ENCODE peak calls at places on chromosomes 3 and 15, in ten cellular contexts. One of them, this sample, is unnamed.
A peak's percentile ranks its signal among the peaks of the same experiment; 100 is the strongest.

GRCh38 chr3:196524527-196524926 is 9.4 kb upstream of the SMCO1 start:
- DNase-seq in small intestine: no peak
- DNase-seq in HepG2: no peak
- DNase-seq in activated CD8-positive, alpha-beta memory T cell treated with anti-CD3 and anti-CD28 coated beads, Interleukin-2, amount 50 U/mL, for 4 hours: no peak
- DNase-seq in HT1080: peak; percentile 37
- DNase-seq in GM13976: no peak
- DNase-seq in central memory CD8-positive, alpha-beta T cell: no peak
- DNase-seq in NCI-H345: no peak
- DNase-seq in NCI-H774: no peak
- DNase-seq in EH: no peak
- DNase-seq in this sample: no peak

GRCh38 chr15:63264685-63265302 is 12.6 kb upstream of the APH1B start:
- DNase-seq in small intestine: no peak
- DNase-seq in HepG2: peak; percentile 64
- DNase-seq in activated CD8-positive, alpha-beta memory T cell treated with anti-CD3 and anti-CD28 coated beads, Interleukin-2, amount 50 U/mL, for 4 hours: no peak
- DNase-seq in HT1080: no peak
- DNase-seq in GM13976: no peak
- DNase-seq in central memory CD8-positive, alpha-beta T cell: no peak
- DNase-seq in NCI-H345: no peak
- DNase-seq in NCI-H774: no peak
- DNase-seq in EH: peak; percentile 17
- DNase-seq in this sample: no peak

GRCh38 chr3:53628546-53629395 is 134.4 kb downstream of the CACNA1D start:
- DNase-seq in small intestine: no peak
- DNase-seq in HepG2: no peak
- DNase-seq in activated CD8-positive, alpha-beta memory T cell treated with anti-CD3 and anti-CD28 coated beads, Interleukin-2, amount 50 U/mL, for 4 hours: no peak
- DNase-seq in HT1080: no peak
- DNase-seq in GM13976: peak; percentile 0
- DNase-seq in central memory CD8-positive, alpha-beta T cell: no peak
- DNase-seq in NCI-H345: no peak
- DNase-seq in NCI-H774: no peak
- DNase-seq in EH: no peak
- DNase-seq in this sample: no peak

GRCh38 chr3:72821170-72821781 is 27.0 kb downstream of the SHQ1 start:
- DNase-seq in small intestine: peak; percentile 96
- DNase-seq in HepG2: no peak
- DNase-seq in activated CD8-positive, alpha-beta memory T cell treated with anti-CD3 and anti-CD28 coated beads, Interleukin-2, amount 50 U/mL, for 4 hours: peak; percentile 22
- DNase-seq in HT1080: no peak
- DNase-seq in GM13976: peak; percentile 24
- DNase-seq in central memory CD8-positive, alpha-beta T cell: no peak
- DNase-seq in NCI-H345: peak; percentile 62
- DNase-seq in NCI-H774: no peak
- DNase-seq in EH: peak; percentile 74
- DNase-seq in this sample: no peak

GRCh38 chr3:73661262-73661661 is 36.5 kb upstream of the PDZRN3 start:
- DNase-seq in small intestine: no peak
- DNase-seq in HepG2: no peak
- DNase-seq in activated CD8-positive, alpha-beta memory T cell treated with anti-CD3 and anti-CD28 coated beads, Interleukin-2, amount 50 U/mL, for 4 hours: no peak
- DNase-seq in HT1080: peak; percentile 57
- DNase-seq in GM13976: no peak
- DNase-seq in central memory CD8-positive, alpha-beta T cell: no peak
- DNase-seq in NCI-H345: no peak
- DNase-seq in NCI-H774: no peak
- DNase-seq in EH: peak; percentile 74
- DNase-seq in this sample: no peak

GRCh38 chr15:22888120-22888859 is 49.8 kb downstream of the NIPA2 start:
- DNase-seq in small intestine: peak; percentile 14
- DNase-seq in HepG2: no peak
- DNase-seq in activated CD8-positive, alpha-beta memory T cell treated with anti-CD3 and anti-CD28 coated beads, Interleukin-2, amount 50 U/mL, for 4 hours: no peak
- DNase-seq in HT1080: peak; percentile 89
- DNase-seq in GM13976: no peak
- DNase-seq in central memory CD8-positive, alpha-beta T cell: no peak
- DNase-seq in NCI-H345: no peak
- DNase-seq in NCI-H774: no peak
- DNase-seq in EH: peak; percentile 97
- DNase-seq in this sample: no peak

GRCh38 chr3:51813539-51813938 is 34.5 kb upstream of the IQCF6 start:
- DNase-seq in small intestine: no peak
- DNase-seq in HepG2: no peak
- DNase-seq in activated CD8-positive, alpha-beta memory T cell treated with anti-CD3 and anti-CD28 coated beads, Interleukin-2, amount 50 U/mL, for 4 hours: no peak
- DNase-seq in HT1080: no peak
- DNase-seq in GM13976: no peak
- DNase-seq in central memory CD8-positive, alpha-beta T cell: no peak
- DNase-seq in NCI-H345: no peak
- DNase-seq in NCI-H774: no peak
- DNase-seq in EH: peak; percentile 9
- DNase-seq in this sample: no peak

GRCh38 chr15:98901438-98901837 is 106.2 kb downstream of the PGPEP1L start:
- DNase-seq in small intestine: no peak
- DNase-seq in HepG2: no peak
- DNase-seq in activated CD8-positive, alpha-beta memory T cell treated with anti-CD3 and anti-CD28 coated beads, Interleukin-2, amount 50 U/mL, for 4 hours: no peak
- DNase-seq in HT1080: no peak
- DNase-seq in GM13976: no peak
- DNase-seq in central memory CD8-positive, alpha-beta T cell: no peak
- DNase-seq in NCI-H345: no peak
- DNase-seq in NCI-H774: no peak
- DNase-seq in EH: no peak
- DNase-seq in this sample: no peak

GRCh38 chr15:72784233-72784876 is 797 bp upstream of the ADPGK start:
- DNase-seq in small intestine: peak; percentile 81
- DNase-seq in HepG2: peak; percentile 62
- DNase-seq in activated CD8-positive, alpha-beta memory T cell treated with anti-CD3 and anti-CD28 coated beads, Interleukin-2, amount 50 U/mL, for 4 hours: no peak
- DNase-seq in HT1080: peak; percentile 66
- DNase-seq in GM13976: peak; percentile 62
- DNase-seq in central memory CD8-positive, alpha-beta T cell: no peak
- DNase-seq in NCI-H345: peak; percentile 61
- DNase-seq in NCI-H774: peak; percentile 70
- DNase-seq in EH: peak; percentile 82
- DNase-seq in this sample: peak; percentile 69

GRCh38 chr3:49785565-49786356 is 581 bp downstream of the IP6K1 start:
- DNase-seq in small intestine: no peak
- DNase-seq in HepG2: no peak
- DNase-seq in activated CD8-positive, alpha-beta memory T cell treated with anti-CD3 and anti-CD28 coated beads, Interleukin-2, amount 50 U/mL, for 4 hours: no peak
- DNase-seq in HT1080: peak; percentile 30
- DNase-seq in GM13976: no peak
- DNase-seq in central memory CD8-positive, alpha-beta T cell: no peak
- DNase-seq in NCI-H345: no peak
- DNase-seq in NCI-H774: no peak
- DNase-seq in EH: peak; percentile 59
- DNase-seq in this sample: no peak

This sample was measured in CD14-positive monocyte.